ENCODE peak calls at places on chromosomes 13 and 19, in nine cellular contexts. O is activated CD8-positive, alpha-beta memory T cell treated with anti-CD3 and anti-CD28 coated beads, Interleukin-2, amount 50 U/mL, for 4 hours; L is EH; V is activated CD4-positive, alpha-beta T cell treated with anti-CD3 and anti-CD28 coated beads, Interleukin-2, amount 50 U/mL, for 4 hours; N is GM03348; M is SW480; Z is AG10803; H is NB4; P is NCI-H345. F is an unnamed sample.

GRCh38 chr19:43664008-43664407 is 6.0 kb downstream of the PLAUR start:
- DNase-seq in O (no peak), L (no peak), V (no peak), N (no peak), M (no peak), Z (no peak), H (peak), P (no peak), F (no peak)

GRCh38 chr13:113562085-113562749 is 22.3 kb upstream of the TFDP1 start:
- DNase-seq in O (peak), L (peak), V (peak), N (peak), M (peak), Z (peak), H (peak), P (peak), F (peak)

GRCh38 chr13:30796132-30796832 is 60.9 kb downstream of the ALOX5AP start:
- DNase-seq in O (no peak), L (peak), V (no peak), N (peak), M (peak), Z (peak), H (peak), P (no peak), F (no peak)

GRCh38 chr19:50264483-50265186 is 61.2 kb downstream of the MYH14 start:
- DNase-seq in O (no peak), L (no peak), V (no peak), N (no peak), M (peak), Z (no peak), H (no peak), P (no peak), F (no peak)

GRCh38 chr13:25902946-25903345 is 148.9 kb downstream of the SHISA2 start:
- DNase-seq in O (no peak), L (no peak), V (no peak), N (no peak), M (no peak), Z (no peak), H (no peak), P (no peak), F (no peak)

GRCh38 chr19:43470288-43470687 is 4.9 kb upstream of the LYPD3 start:
- DNase-seq in O (peak), L (peak), V (peak), N (no peak), M (no peak), Z (no peak), H (no peak), P (no peak), F (no peak)

GRCh38 chr19:2912306-2912705 is 11.6 kb downstream of the ZNF57 start:
- DNase-seq in O (no peak), L (no peak), V (no peak), N (no peak), M (no peak), Z (no peak), H (no peak), P (no peak), F (no peak)

GRCh38 chr13:27578121-27579030 is 42.0 kb downstream of the LNX2 start:
- DNase-seq in O (no peak), L (peak), V (no peak), N (peak), M (no peak), Z (peak), H (no peak), P (no peak), F (no peak)

GRCh38 chr19:35264281-35265125 is 4.3 kb upstream of the USF2 start:
- DNase-seq in O (no peak), L (no peak), V (no peak), N (peak), M (no peak), Z (no peak), H (no peak), P (no peak), F (no peak)

GRCh38 chr13:31209172-31209818 is 9.5 kb downstream of the B3GLCT start:
- DNase-seq in O (no peak), L (peak), V (no peak), N (peak), M (no peak), Z (peak), H (no peak), P (peak), F (peak)

GRCh38 chr19:57406516-57407123 is 4.3 kb upstream of the ZNF17 start:
- DNase-seq in O (peak), L (peak), V (peak), N (peak), M (peak), Z (peak), H (peak), P (peak), F (peak)

GRCh38 chr19:47228168-47228936 is 2.6 kb downstream of the BBC3 start:
- DNase-seq in O (peak), L (peak), V (no peak), N (peak), M (peak), Z (peak), H (peak), P (peak), F (no peak)

GRCh38 chr19:46717716-46718143 is 816 bp upstream of the PRKD2 start:
- DNase-seq in O (no peak), L (no peak), V (no peak), N (no peak), M (peak), Z (no peak), H (peak), P (no peak), F (no peak)

GRCh38 chr19:46944918-46945628 is 74.6 kb upstream of the NPAS1 start:
- DNase-seq in O (no peak), L (peak), V (no peak), N (peak), M (peak), Z (peak), H (no peak), P (no peak), F (peak)

GRCh38 chr13:71464673-71465072 is 402.3 kb downstream of the DACH1 start:
- DNase-seq in O (no peak), L (no peak), V (no peak), N (no peak), M (no peak), Z (no peak), H (no peak), P (no peak), F (no peak)

GRCh38 chr19:38842439-38843174 is 7.2 kb downstream of the HNRNPL start:
- DNase-seq in O (peak), L (no peak), V (peak), N (peak), M (no peak), Z (no peak), H (no peak), P (no peak), F (no peak)

GRCh38 chr19:53463263-53463662 is 4.3 kb upstream of the ZNF813 start:
- DNase-seq in O (no peak), L (peak), V (no peak), N (peak), M (no peak), Z (peak), H (no peak), P (no peak), F (no peak)

GRCh38 chr13:84430015-84430414 is 547.7 kb upstream of the SLITRK1 start:
- DNase-seq in O (no peak), L (peak), V (no peak), N (peak), M (no peak), Z (peak), H (no peak), P (no peak), F (no peak)

GRCh38 chr13:76885203-76886004 is 801 bp downstream of the KCTD12 start:
- DNase-seq in O (peak), L (peak), V (peak), N (peak), M (peak), Z (peak), H (peak), P (peak), F (no peak)

GRCh38 chr19:2922987-2923386 is 21.8 kb downstream of the ZNF77 start:
- DNase-seq in O (no peak), L (peak), V (no peak), N (no peak), M (no peak), Z (no peak), H (no peak), P (no peak), F (peak)

GRCh38 chr19:14686411-14686810 is 3.4 kb upstream of the ZNF333 start:
- DNase-seq in O (peak), L (peak), V (no peak), N (no peak), M (peak), Z (peak), H (peak), P (peak), F (no peak)

GRCh38 chr13:90824027-90824426 is 523.5 kb upstream of the MIR17HG start:
- DNase-seq in O (no peak), L (no peak), V (no peak), N (no peak), M (no peak), Z (no peak), H (no peak), P (no peak), F (no peak)

GRCh38 chr13:110716235-110716505 is 2.7 kb downstream of the ING1 start:
- DNase-seq in O (no peak), L (peak), V (no peak), N (no peak), M (peak), Z (no peak), H (peak), P (no peak), F (no peak)

GRCh38 chr13:50276550-50276949 is 261.3 kb downstream of the KCNRG start:
- DNase-seq in O (no peak), L (no peak), V (no peak), N (no peak), M (no peak), Z (no peak), H (no peak), P (no peak), F (no peak)

GRCh38 chr19:1113278-1113985 is 9.6 kb downstream of the GPX4 start:
- DNase-seq in O (peak), L (peak), V (peak), N (peak), M (peak), Z (peak), H (peak), P (peak), F (no peak)

GRCh38 chr19:51798127-51798526 is 3.2 kb downstream of the FPR3 start:
- DNase-seq in O (no peak), L (no peak), V (no peak), N (no peak), M (no peak), Z (no peak), H (no peak), P (no peak), F (no peak)

GRCh38 chr19:37966211-37967072 is 59.4 kb downstream of the SIPA1L3 start:
- DNase-seq in O (no peak), L (peak), V (no peak), N (no peak), M (peak), Z (peak), H (no peak), P (no peak), F (no peak)

GRCh38 chr13:36888645-36889044 is 31.4 kb downstream of the SMAD9 start:
- DNase-seq in O (no peak), L (no peak), V (no peak), N (no peak), M (no peak), Z (no peak), H (no peak), P (no peak), F (no peak)

GRCh38 chr19:926595-927043 is 784 bp downstream of the ARID3A start:
- DNase-seq in O (peak), L (peak), V (no peak), N (peak), M (no peak), Z (no peak), H (no peak), P (no peak), F (no peak)

GRCh38 chr13:41780736-41781708 is 179.9 kb downstream of the VWA8 start:
- DNase-seq in O (no peak), L (peak), V (no peak), N (peak), M (no peak), Z (peak), H (no peak), P (no peak), F (no peak)